ENCODE peak calls at places on chromosomes 2 and 18, in six cellular contexts. H, B, E, U, Q and D are unnamed samples.

GRCh38 chr2:168758970-168759820 is 43.2 kb upstream of the NOSTRIN start:
- DNase-seq in H (peak), B (no peak), E (peak), U (no peak), Q (peak), D (peak)

GRCh38 chr2:173843526-173843925 is 121.6 kb downstream of the SP3 start:
- DNase-seq in H (no peak), B (no peak), E (no peak), U (no peak), Q (no peak), D (no peak)

GRCh38 chr18:9898792-9899549 is 13.2 kb downstream of the TXNDC2 start:
- DNase-seq in H (no peak), B (no peak), E (peak), U (no peak), Q (no peak), D (no peak)

GRCh38 chr2:240930096-240930630 is 24.0 kb downstream of the CROCC2 start:
- DNase-seq in H (no peak), B (no peak), E (no peak), U (peak), Q (no peak), D (no peak)

GRCh38 chr2:200702646-200703118 is 109.0 kb upstream of the BZW1 start:
- DNase-seq in H (no peak), B (no peak), E (no peak), U (no peak), Q (peak), D (peak)

GRCh38 chr2:186887107-186888090 is 38.4 kb upstream of the ZSWIM2 start:
- DNase-seq in H (no peak), B (peak), E (no peak), U (no peak), Q (no peak), D (no peak)

GRCh38 chr2:115160523-115161521 is 718.4 kb downstream of the DPP10 start:
- DNase-seq in H (no peak), B (no peak), E (peak), U (no peak), Q (peak), D (no peak)

GRCh38 chr2:62547849-62548248 is 41.9 kb upstream of the TMEM17 start:
- DNase-seq in H (no peak), B (no peak), E (no peak), U (no peak), Q (no peak), D (no peak)

GRCh38 chr2:105517814-105518705 is 119.2 kb upstream of the FHL2 start:
- DNase-seq in H (no peak), B (no peak), E (peak), U (peak), Q (no peak), D (no peak)

GRCh38 chr2:46200100-46200690 is 97.0 kb upstream of the EPAS1 start:
- DNase-seq in H (no peak), B (no peak), E (no peak), U (no peak), Q (no peak), D (no peak)

GRCh38 chr2:129877289-129877741 is 102.2 kb upstream of the RAB6C start:
- DNase-seq in H (peak), B (peak), E (peak), U (peak), Q (peak), D (peak)
- H3K27ac ChIP-seq in H (peak), B (peak), E (no peak), U (peak), Q (no peak), D (no peak)

DNA sequence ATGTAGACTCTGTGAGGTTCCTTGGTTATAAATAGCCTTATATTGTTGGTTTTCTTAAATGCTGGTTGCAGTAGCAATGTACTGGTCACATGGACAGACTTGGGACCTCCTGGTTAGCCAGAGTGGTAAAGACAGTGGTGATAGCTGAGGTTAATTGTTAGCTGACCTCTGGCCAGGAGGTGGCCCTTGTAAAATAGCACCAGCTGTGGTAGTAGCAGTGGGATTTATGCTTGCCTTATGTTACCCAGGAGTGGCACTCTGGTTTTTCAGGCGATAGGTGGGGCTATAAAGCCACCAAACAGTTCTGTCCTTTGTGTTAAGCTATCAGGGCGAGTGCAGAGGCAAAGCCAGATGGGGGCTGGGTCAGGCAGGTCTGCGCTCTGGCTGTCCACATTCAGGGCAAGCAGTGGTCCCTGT is 94.8 kb upstream of the SRD5A2 start:
- DNase-seq in H (no peak), B (no peak), E (no peak), U (no peak), Q (no peak), D (no peak)
- TF ChIP-seq CTCF in H (no peak), B (no peak), E (no peak), U (no peak), Q (no peak), D (no peak)

DNA sequence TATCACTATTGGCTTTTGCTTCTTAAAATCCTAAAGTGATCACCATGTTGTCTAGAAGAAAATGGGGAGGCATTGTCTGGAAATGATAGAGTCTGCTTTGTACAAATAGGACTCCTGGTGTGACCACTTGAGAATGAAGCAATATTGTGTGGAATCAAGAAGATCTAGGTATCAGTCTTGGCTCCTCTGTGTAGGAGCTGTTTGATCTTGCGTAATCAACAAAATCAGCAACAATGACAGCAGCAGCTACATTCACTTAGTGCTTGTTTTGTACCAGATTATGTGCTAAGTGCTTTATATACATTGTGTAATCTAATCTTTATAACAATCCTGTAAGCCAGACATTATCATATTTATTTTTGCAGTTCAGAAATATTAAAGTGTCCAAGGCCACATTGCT is 17.8 kb downstream of the NCOA1 start:
- DNase-seq in H (no peak), B (no peak), E (no peak), U (no peak), Q (no peak), D (no peak)
- H3K27ac ChIP-seq in H (no peak), B (no peak), E (no peak), U (no peak), Q (no peak), D (no peak)

GRCh38 chr2:190759749-190760213 is 110.9 kb downstream of the NAB1 start:
- DNase-seq in H (no peak), B (no peak), E (no peak), U (no peak), Q (no peak), D (peak)
- TF ChIP-seq CTCF in H (no peak), B (no peak), E (no peak), U (no peak), Q (no peak), D (no peak)

DNA sequence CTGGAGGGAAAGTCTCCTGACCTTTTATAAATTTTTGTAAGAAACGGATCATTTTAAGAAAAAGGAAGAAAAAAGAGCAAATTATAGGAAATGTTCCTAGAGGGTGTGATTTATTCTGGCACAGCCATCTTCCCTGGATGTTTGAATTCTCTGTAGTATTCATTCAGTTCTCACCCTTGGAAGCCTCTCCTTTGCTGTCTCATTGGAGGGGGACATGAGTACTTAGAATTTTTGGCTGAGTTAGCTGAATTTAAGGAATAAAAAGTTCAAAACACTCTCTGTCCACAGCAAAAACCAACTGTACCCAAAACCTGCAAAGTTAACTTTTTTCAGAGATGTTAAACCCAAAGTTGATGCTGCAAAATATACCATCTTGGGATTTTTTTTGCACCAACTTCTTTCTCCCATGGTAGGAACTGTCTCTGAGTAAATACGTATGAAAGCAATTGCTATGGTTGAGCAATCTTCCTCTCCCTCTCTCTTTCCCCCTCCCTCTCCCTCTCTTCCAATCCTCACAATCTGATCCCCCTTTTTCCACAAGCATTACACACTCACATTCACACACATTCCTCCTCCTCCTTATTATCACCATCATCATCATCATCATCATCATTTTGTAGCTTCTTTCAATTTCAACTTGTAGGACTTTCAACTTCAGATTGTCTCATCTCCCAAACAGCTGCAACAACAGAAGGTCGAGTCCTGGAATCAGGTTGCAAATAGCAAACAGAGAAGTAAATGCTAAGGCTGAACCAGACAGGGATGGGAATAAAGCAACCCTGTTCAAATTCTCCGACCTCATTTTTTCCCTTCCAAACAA is 183.7 kb downstream of the GFPT1 start:
- DNase-seq in H (no peak), B (no peak), E (no peak), U (no peak), Q (no peak), D (no peak)
- H3K27ac ChIP-seq in H (no peak), B (no peak), E (no peak), U (no peak), Q (no peak), D (no peak)

DNA sequence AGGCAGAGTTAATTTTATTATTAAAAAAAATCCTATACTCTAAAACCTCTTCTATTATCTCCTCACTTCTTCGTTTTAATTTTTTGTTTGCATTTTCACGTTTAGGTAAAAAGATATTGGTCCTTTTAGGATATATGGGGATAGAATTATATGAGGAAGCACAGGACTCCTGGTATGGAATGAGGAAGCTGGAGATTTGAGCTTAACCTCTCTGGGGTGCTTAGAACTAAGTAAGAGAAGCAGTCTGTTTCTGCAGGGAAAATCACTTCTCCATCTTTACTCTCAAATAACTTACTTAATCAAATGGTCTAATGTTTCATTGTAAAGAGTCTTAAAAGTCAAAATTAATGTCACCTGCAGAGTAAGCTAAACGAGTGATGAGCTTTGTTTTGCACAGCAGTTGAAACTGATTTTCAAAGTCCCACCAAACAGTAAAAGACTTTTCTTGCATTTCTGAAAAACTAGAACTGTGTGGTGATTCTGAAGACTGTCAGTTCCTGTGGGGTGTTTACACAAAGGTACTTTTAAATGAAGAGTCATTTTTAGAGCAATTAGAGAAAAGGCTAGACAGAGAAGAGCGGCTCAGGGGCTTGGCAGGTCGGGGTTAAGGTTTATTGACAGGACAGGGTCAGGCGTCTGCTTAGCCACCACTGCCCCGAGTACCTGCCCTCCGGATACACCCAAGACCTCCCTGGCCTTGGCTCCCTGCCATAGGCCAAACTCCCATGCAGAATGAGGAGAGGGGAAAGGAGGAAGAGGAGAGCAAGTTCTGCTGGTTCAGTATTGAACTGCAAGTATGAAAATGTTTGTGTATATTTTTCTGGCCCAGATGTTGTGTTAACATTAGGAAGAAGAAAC is 21.6 kb downstream of the METAP1D start:
- DNase-seq in H (no peak), B (no peak), E (no peak), U (no peak), Q (no peak), D (no peak)
- TF ChIP-seq CTCF in H (no peak), B (no peak), E (no peak), U (no peak), Q (no peak), D (no peak)